ENCODE peak calls at places on chromosome 2, in ten cellular contexts. One of them, this sample, is unnamed.

GRCh38 chr2:107936427-107937359 is 49.6 kb upstream of the SLC5A7 start:
- DNase-seq in tibial artery: no peak
- DNase-seq in cardiac muscle cell: peak
- DNase-seq in HEK293T: no peak
- DNase-seq in GM13977: no peak
- DNase-seq in left ventricle myocardium inferior: no peak
- DNase-seq in smooth muscle cell of the brain vasculature: no peak
- DNase-seq in NCI-H1092: no peak
- DNase-seq in neural crest cell: peak
- DNase-seq in GM10248: no peak
- DNase-seq in this sample: no peak

GRCh38 chr2:105117565-105117964 is 79.7 kb downstream of the MRPS9 start:
- DNase-seq in NCI-H1092: no peak
- DNase-seq in HEK293T: no peak
- DNase-seq in left ventricle myocardium inferior: no peak
- DNase-seq in GM13977: no peak
- DNase-seq in GM10248: no peak
- DNase-seq in neural crest cell: no peak
- DNase-seq in cardiac muscle cell: no peak
- DNase-seq in tibial artery: no peak
- DNase-seq in smooth muscle cell of the brain vasculature: no peak
- DNase-seq in this sample: no peak

GRCh38 chr2:88329815-88330603 is 122.5 kb downstream of the FOXI3 start:
- DNase-seq in HEK293T: peak
- DNase-seq in cardiac muscle cell: no peak
- DNase-seq in GM13977: peak
- DNase-seq in smooth muscle cell of the brain vasculature: no peak
- DNase-seq in tibial artery: no peak
- DNase-seq in left ventricle myocardium inferior: no peak
- DNase-seq in NCI-H1092: no peak
- DNase-seq in neural crest cell: peak
- DNase-seq in GM10248: peak
- DNase-seq in this sample: no peak

GRCh38 chr2:37506407-37507068 is 162.1 kb downstream of the QPCT start:
- DNase-seq in HEK293T: no peak
- DNase-seq in GM10248: peak
- DNase-seq in NCI-H1092: no peak
- DNase-seq in left ventricle myocardium inferior: no peak
- DNase-seq in neural crest cell: no peak
- DNase-seq in smooth muscle cell of the brain vasculature: no peak
- DNase-seq in tibial artery: no peak
- DNase-seq in GM13977: no peak
- DNase-seq in cardiac muscle cell: peak
- DNase-seq in this sample: no peak

GRCh38 chr2:200411831-200412230 is 98.0 kb downstream of the KCTD18 start:
- DNase-seq in cardiac muscle cell: no peak
- DNase-seq in neural crest cell: no peak
- DNase-seq in NCI-H1092: no peak
- DNase-seq in HEK293T: no peak
- DNase-seq in GM13977: no peak
- DNase-seq in left ventricle myocardium inferior: no peak
- DNase-seq in tibial artery: no peak
- DNase-seq in smooth muscle cell of the brain vasculature: no peak
- DNase-seq in GM10248: no peak
- DNase-seq in this sample: no peak

GRCh38 chr2:17300141-17300540 is 218.1 kb downstream of the RAD51AP2 start:
- DNase-seq in GM10248: no peak
- DNase-seq in left ventricle myocardium inferior: no peak
- DNase-seq in cardiac muscle cell: no peak
- DNase-seq in neural crest cell: no peak
- DNase-seq in HEK293T: no peak
- DNase-seq in smooth muscle cell of the brain vasculature: no peak
- DNase-seq in NCI-H1092: no peak
- DNase-seq in GM13977: no peak
- DNase-seq in tibial artery: no peak
- DNase-seq in this sample: no peak

GRCh38 chr2:178345951-178346350 is 105.0 kb downstream of the PRKRA start:
- DNase-seq in left ventricle myocardium inferior: no peak
- DNase-seq in NCI-H1092: no peak
- DNase-seq in smooth muscle cell of the brain vasculature: no peak
- DNase-seq in cardiac muscle cell: no peak
- DNase-seq in GM13977: no peak
- DNase-seq in tibial artery: no peak
- DNase-seq in neural crest cell: no peak
- DNase-seq in HEK293T: no peak
- DNase-seq in GM10248: no peak
- DNase-seq in this sample: no peak

GRCh38 chr2:186433777-186434432 is 52.2 kb upstream of the ZC3H15 start:
- DNase-seq in smooth muscle cell of the brain vasculature: no peak
- DNase-seq in left ventricle myocardium inferior: no peak
- DNase-seq in NCI-H1092: no peak
- DNase-seq in HEK293T: no peak
- DNase-seq in cardiac muscle cell: no peak
- DNase-seq in tibial artery: no peak
- DNase-seq in GM13977: no peak
- DNase-seq in GM10248: no peak
- DNase-seq in neural crest cell: no peak
- DNase-seq in this sample: no peak

GRCh38 chr2:86308984-86309695 is 28.3 kb downstream of the REEP1 start:
- DNase-seq in neural crest cell: no peak
- DNase-seq in HEK293T: no peak
- DNase-seq in left ventricle myocardium inferior: no peak
- DNase-seq in smooth muscle cell of the brain vasculature: no peak
- DNase-seq in GM10248: no peak
- DNase-seq in cardiac muscle cell: peak
- DNase-seq in NCI-H1092: no peak
- DNase-seq in tibial artery: no peak
- DNase-seq in GM13977: no peak
- DNase-seq in this sample: no peak

GRCh38 chr2:14352067-14352466 is 280.4 kb upstream of the LRATD1 start:
- DNase-seq in GM13977: no peak
- DNase-seq in NCI-H1092: no peak
- DNase-seq in left ventricle myocardium inferior: no peak
- DNase-seq in smooth muscle cell of the brain vasculature: no peak
- DNase-seq in neural crest cell: no peak
- DNase-seq in GM10248: no peak
- DNase-seq in cardiac muscle cell: no peak
- DNase-seq in HEK293T: no peak
- DNase-seq in tibial artery: no peak
- DNase-seq in this sample: no peak

This sample was measured in lower lobe of right lung.